ENCODE peak calls at places on chromosomes 6 and 20, in six cellular contexts. Z is HFFc6, U is thoracic aorta, C is cardiac muscle cell, D is mesothelial cell of epicardium, T is dorsolateral prefrontal cortex. Y is an unnamed sample.

GRCh38 chr20:36273414-36274247 is 32.5 kb upstream of the DLGAP4 start:
- DNase-seq in Z (peak; percentile 17), U (no peak), C (no peak), D (no peak), T (peak; percentile 54), Y (no peak)

GRCh38 chr6:104414723-104415122 is 445.0 kb downstream of the HACE1 start:
- DNase-seq in Z (no peak), U (no peak), C (no peak), D (no peak), T (no peak), Y (no peak)

GRCh38 chr6:31621991-31622390 is 1.5 kb downstream of the PRRC2A start:
- DNase-seq in Z (peak; percentile 42), U (no peak), C (no peak), D (no peak), T (no peak), Y (no peak)

GRCh38 chr20:7031222-7031621 is 263.7 kb downstream of the BMP2 start:
- DNase-seq in Z (no peak), U (no peak), C (no peak), D (no peak), T (no peak), Y (no peak)

GRCh38 chr6:151093706-151094105 is 146.1 kb upstream of the AKAP12 start:
- DNase-seq in Z (no peak), U (no peak), C (no peak), D (no peak), T (no peak), Y (no peak)

GRCh38 chr6:3237761-3238662 is 10.6 kb upstream of the TUBB2B start:
- DNase-seq in Z (no peak), U (no peak), C (no peak), D (no peak), T (peak; percentile 64), Y (no peak)

GRCh38 chr6:158958504-158959386 is 41.3 kb downstream of the RSPH3 start:
- DNase-seq in Z (no peak), U (no peak), C (no peak), D (no peak), T (no peak), Y (no peak)

GRCh38 chr6:89483111-89483720 is 50.3 kb downstream of the ANKRD6 start:
- DNase-seq in Z (no peak), U (peak; percentile 38), C (peak; percentile 56), D (no peak), T (no peak), Y (no peak)

GRCh38 chr6:81562169-81562568 is 190.3 kb downstream of the TENT5A start:
- DNase-seq in Z (peak; percentile 81), U (no peak), C (peak; percentile 14), D (no peak), T (no peak), Y (peak; percentile 14)

DNA sequence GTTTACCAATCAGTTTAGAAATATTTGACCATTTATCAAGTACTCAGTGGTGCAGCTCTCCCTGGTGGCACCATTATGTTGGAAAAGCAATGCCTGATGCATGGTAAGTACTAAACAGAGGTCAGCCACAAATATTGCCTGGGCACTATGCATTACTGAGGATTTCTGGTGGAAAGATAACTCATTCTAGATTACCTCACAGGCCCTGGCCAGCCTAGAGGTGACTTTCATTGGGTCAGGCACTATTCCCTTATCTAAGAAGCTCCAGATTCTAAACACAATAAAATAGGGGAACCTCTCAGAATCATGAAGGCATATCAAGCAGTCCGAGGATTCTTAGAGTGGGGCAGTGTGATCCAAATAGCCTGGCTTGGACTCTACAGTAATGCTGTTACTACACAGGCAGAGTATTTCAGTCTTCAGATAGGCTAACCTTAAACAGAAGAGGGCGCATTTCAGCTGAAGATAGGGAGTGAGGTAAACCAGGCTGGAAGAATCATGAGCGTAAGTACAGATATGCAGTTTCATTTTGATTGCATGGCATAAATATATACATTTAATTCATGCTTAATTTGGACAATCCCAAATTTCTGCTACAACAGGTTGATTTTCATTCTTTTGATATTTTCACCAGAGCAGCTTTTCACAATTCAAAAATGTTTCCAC is 12.1 kb downstream of the LGSN start:
- DNase-seq in Z (peak; percentile 67), U (no peak), C (peak; percentile 55), D (no peak), T (no peak), Y (peak; percentile 2)
- TF ChIP-seq CTCF in Z (peak; percentile 77), U (no peak), C (peak; percentile 58), D (no peak), T (peak; percentile 11), Y (peak; percentile 39)

DNA sequence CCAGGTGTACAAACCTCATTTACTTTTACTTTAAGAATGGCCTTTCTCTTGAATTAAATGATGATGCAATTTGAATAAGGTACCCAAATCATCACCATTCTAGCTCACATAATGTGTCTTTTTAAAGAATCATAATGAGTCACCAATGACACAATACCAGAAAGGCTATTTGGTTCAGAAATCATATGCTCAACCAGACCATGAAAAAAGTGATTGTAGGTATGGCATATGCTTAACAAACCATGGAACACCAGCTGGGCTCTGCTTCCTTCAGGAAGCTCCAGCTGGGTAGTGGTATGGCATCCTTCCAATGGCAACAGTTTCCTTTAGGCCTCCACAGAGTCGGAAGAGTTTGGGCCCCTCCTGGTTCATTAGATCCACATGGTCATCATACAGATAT is 128.2 kb downstream of the FRK start:
- DNase-seq in Z (no peak), U (no peak), C (no peak), D (no peak), T (no peak), Y (no peak)
- TF ChIP-seq CTCF in Z (no peak), U (no peak), C (no peak), D (no peak), T (no peak), Y (no peak)

GRCh38 chr20:49396230-49396629 is 86.2 kb downstream of the KCNB1 start:
- DNase-seq in Z (no peak), U (no peak), C (no peak), D (no peak), T (no peak), Y (no peak)
- TF ChIP-seq CTCF in Z (peak; percentile 68), U (no peak), C (peak; percentile 5), D (peak; percentile 25), T (no peak), Y (no peak)

GRCh38 chr20:57787151-57787968 is 77.5 kb upstream of the PMEPA1 start:
- DNase-seq in Z (no peak), U (no peak), C (no peak), D (no peak), T (no peak), Y (no peak)
- TF ChIP-seq CTCF in Z (no peak), U (no peak), C (no peak), D (no peak), T (no peak), Y (no peak)

Y was measured in AG09319.